ENCODE peak calls at places on chromosomes 12 and 14, in five cellular contexts. B, M, H, T and P are unnamed samples.

GRCh38 chr14:70086685-70087379 is 101.9 kb downstream of the SLC8A3 start:
- DNase-seq in B (no peak), H (peak; percentile 45), M (no peak), T (peak; percentile 35), P (no peak)

GRCh38 chr12:20523658-20524057 is 155.3 kb downstream of the PDE3A start:
- DNase-seq in M (no peak), H (no peak), T (no peak), B (no peak), P (no peak)

GRCh38 chr12:28586481-28586880 is 396.2 kb downstream of the CCDC91 start:
- DNase-seq in T (no peak), H (no peak), B (no peak), M (no peak), P (no peak)

GRCh38 chr12:74624206-74624605 is 86.6 kb downstream of the ATXN7L3B start:
- DNase-seq in H (no peak), B (no peak), M (no peak), T (no peak), P (no peak)

GRCh38 chr12:91923864-91924263 is 221.8 kb downstream of the BTG1 start:
- DNase-seq in M (no peak), T (no peak), H (no peak), B (no peak), P (no peak)

GRCh38 chr12:59164991-59165718 is 244.9 kb upstream of the LRIG3 start:
- DNase-seq in H (peak; percentile 16), T (no peak), B (no peak), M (no peak), P (no peak)

GRCh38 chr12:47033081-47033480 is 46.3 kb upstream of the PCED1B start:
- DNase-seq in M (no peak), H (peak; percentile 14), T (no peak), B (no peak), P (no peak)

GRCh38 chr12:59929091-59929490 is 333.3 kb downstream of the SLC16A7 start:
- DNase-seq in T (no peak), M (no peak), B (no peak), H (no peak), P (no peak)

GRCh38 chr12:473863-474577 is 14.3 kb downstream of the B4GALNT3 start:
- DNase-seq in B (no peak), M (no peak), T (no peak), H (no peak), P (no peak)

GRCh38 chr14:105471823-105472495 is 2.7 kb upstream of the CRIP2 start:
- DNase-seq in T (no peak), B (no peak), M (no peak), H (no peak), P (no peak)

GRCh38 chr12:113162102-113163029 is 12.8 kb downstream of the CFAP73 start:
- DNase-seq in B (no peak), H (no peak), T (no peak), M (no peak), P (no peak)

GRCh38 chr12:100234591-100235304 is 32.1 kb downstream of the DEPDC4 start:
- DNase-seq in H (peak; percentile 54), M (no peak), T (peak; percentile 42), B (no peak), P (peak; percentile 25)

GRCh38 chr12:84994436-84994835 is 41.6 kb downstream of the TSPAN19 start:
- DNase-seq in M (no peak), H (no peak), T (no peak), B (no peak), P (no peak)

GRCh38 chr12:15581006-15581405 is 208.2 kb downstream of the EPS8 start:
- DNase-seq in B (no peak), T (no peak), H (no peak), M (no peak), P (no peak)

GRCh38 chr12:63985456-63985855 is 141.0 kb downstream of the SRGAP1 start:
- DNase-seq in T (no peak), M (no peak), B (no peak), H (no peak), P (no peak)

GRCh38 chr12:56154818-56155217 is 2.4 kb downstream of the MYL6B start:
- DNase-seq in B (no peak), T (no peak), H (no peak), M (no peak), P (no peak)

GRCh38 chr14:79281244-79282199 is 929.8 kb downstream of the DIO2 start:
- DNase-seq in T (no peak), B (no peak), M (no peak), H (peak; percentile 53), P (no peak)

GRCh38 chr14:61103541-61104339 is 122.7 kb downstream of the SLC38A6 start:
- DNase-seq in H (no peak), M (no peak), T (peak; percentile 60), B (no peak), P (no peak)

GRCh38 chr12:77510985-77511384 is 319.7 kb upstream of the NAV3 start:
- DNase-seq in M (no peak), B (no peak), T (no peak), H (no peak), P (no peak)

GRCh38 chr14:91149462-91149861 is 35.6 kb downstream of the DGLUCY start:
- DNase-seq in M (peak; percentile 24), T (no peak), H (peak; percentile 76), B (no peak), P (no peak)

GRCh38 chr12:82415402-82415801 is 57.1 kb downstream of the METTL25 start:
- DNase-seq in M (no peak), H (no peak), B (no peak), T (no peak), P (no peak)

GRCh38 chr14:100049220-100049619 is 16.0 kb upstream of the EVL start:
- DNase-seq in M (no peak), H (no peak), T (no peak), B (no peak), P (no peak)

GRCh38 chr14:90788031-90788430 is 28.2 kb downstream of the TTC7B start:
- DNase-seq in M (no peak), T (no peak), B (no peak), H (no peak), P (no peak)

GRCh38 chr12:75478395-75478794 is 2.2 kb upstream of the GLIPR1 start:
- DNase-seq in H (no peak), M (no peak), B (no peak), T (peak; percentile 30), P (peak; percentile 72)